ENCODE peak calls at places on chromosomes 5 and 9, in ten cellular contexts. O, V, B, M, Q, U, P, Y, S and G are unnamed samples. For H3K4me1, the result is how much of the 10 kb centered on the place peaks cover.

GRCh38 chr9:124281934-124282351 is 24.2 kb downstream of the NEK6 start:
- DNase-seq in P (no peak), M (no peak), Q (no peak), V (peak), B (no peak), U (no peak), Y (no peak), O (peak), S (peak), G (no peak)

GRCh38 chr5:126594077-126594476 is 942 bp downstream of the ALDH7A1 start:
- DNase-seq in M (no peak), V (no peak), O (no peak), U (no peak), S (peak), B (no peak), Q (peak), Y (no peak), P (peak), G (no peak)

GRCh38 chr9:69758001-69758730 is 1.6 kb downstream of the PTAR1 start:
- DNase-seq in B (no peak), M (no peak), P (no peak), U (no peak), O (no peak), Q (no peak), V (no peak), Y (no peak), S (peak), G (no peak)

GRCh38 chr5:72093824-72094223 is 13.5 kb upstream of the MAP1B start:
- DNase-seq in M (no peak), Q (no peak), Y (no peak), O (no peak), V (no peak), U (no peak), S (no peak), P (no peak), B (no peak), G (no peak)

GRCh38 chr5:135829681-135830383 is 4.6 kb upstream of the SLC25A48 start:
- DNase-seq in Y (peak), S (peak), M (peak), P (peak), B (peak), U (peak), V (peak), O (peak), Q (peak), G (peak)

GRCh38 chr5:154664869-154665268 is 90.3 kb upstream of the LARP1 start:
- DNase-seq in B (no peak), V (no peak), Q (no peak), S (no peak), U (no peak), M (no peak), P (no peak), O (no peak), Y (no peak), G (no peak)

GRCh38 chr5:39506216-39506615 is 81.4 kb upstream of the DAB2 start:
- DNase-seq in O (no peak), Q (no peak), U (no peak), S (no peak), B (no peak), Y (no peak), M (no peak), V (no peak), P (no peak), G (peak)

GRCh38 chr5:62572918-62573514 is 5.6 kb upstream of the LRRC70 start:
- DNase-seq in B (no peak), U (no peak), Y (no peak), O (no peak), P (no peak), Q (no peak), S (no peak), V (no peak), M (no peak), G (no peak)

GRCh38 chr9:124449381-124450151 is 685 bp upstream of the ADGRD2 start:
- DNase-seq in P (no peak), B (peak), S (no peak), Q (no peak), O (no peak), M (no peak), Y (no peak), V (no peak), U (no peak), G (no peak)

GRCh38 chr5:111407562-111407961 is 104.8 kb downstream of the STARD4 start:
- DNase-seq in Q (peak), B (no peak), U (no peak), S (no peak), M (no peak), P (no peak), V (no peak), Y (no peak), O (no peak), G (no peak)

GRCh38 chr5:109161914-109162683 is 247.7 kb downstream of the PJA2 start:
- DNase-seq in S (no peak), U (no peak), P (no peak), O (no peak), B (no peak), Y (no peak), V (no peak), M (no peak), Q (peak), G (no peak)

GRCh38 chr5:122581629-122582028 is 193.3 kb upstream of the SNX2 start:
- DNase-seq in V (no peak), Y (no peak), P (peak), U (no peak), Q (no peak), B (no peak), S (no peak), M (no peak), O (no peak), G (no peak)

GRCh38 chr5:96597441-96598020 is 64.6 kb upstream of the CAST start:
- DNase-seq in O (no peak), M (no peak), Q (no peak), Y (no peak), B (no peak), V (no peak), P (no peak), U (no peak), S (no peak), G (no peak)

GRCh38 chr5:421901-422300 is 21.1 kb upstream of the EXOC3 start:
- DNase-seq in Y (no peak), M (no peak), B (peak), O (no peak), P (no peak), S (no peak), V (no peak), Q (no peak), U (no peak), G (no peak)

GRCh38 chr5:33734541-33734940 is 157.2 kb downstream of the ADAMTS12 start:
- DNase-seq in Q (no peak), V (no peak), U (no peak), O (no peak), B (no peak), P (peak), S (no peak), Y (no peak), M (no peak), G (peak)

GRCh38 chr5:1011741-1012315 is 3.2 kb downstream of the NKD2 start:
- DNase-seq in O (no peak), B (peak), Q (no peak), S (no peak), V (no peak), U (no peak), M (no peak), P (no peak), Y (no peak), G (no peak)

GRCh38 chr9:96014078-96014477 is 138.6 kb downstream of the ERCC6L2 start:
- DNase-seq in U (no peak), Y (no peak), O (peak), Q (no peak), P (no peak), S (peak), B (no peak), M (no peak), V (no peak), G (peak)

GRCh38 chr9:131405858-131406566 is 12.1 kb downstream of the PRRC2B start:
- DNase-seq in B (no peak), S (peak), O (no peak), Q (peak), M (peak), V (no peak), U (no peak), P (no peak), Y (no peak), G (no peak)

GRCh38 chr5:55873234-55873633 is 22.1 kb downstream of the IL31RA start:
- DNase-seq in B (no peak), V (no peak), Q (no peak), S (no peak), O (no peak), Y (no peak), M (no peak), U (no peak), P (no peak), G (no peak)

GRCh38 chr5:65927497-65928340 is 1.3 kb downstream of the ERBIN start:
- DNase-seq in Y (no peak), Q (peak), V (peak), B (no peak), P (peak), S (peak), O (no peak), M (peak), U (no peak), G (peak)

GRCh38 chr5:134135091-134135655 is 20.7 kb downstream of the TCF7 start:
- DNase-seq in P (no peak), M (peak), S (no peak), Q (no peak), O (peak), Y (no peak), B (peak), U (no peak), V (no peak), G (no peak)

GRCh38 chr9:114954986-114955623 is 24.7 kb upstream of the TNFSF8 start:
- DNase-seq in M (no peak), B (no peak), O (no peak), V (no peak), S (no peak), Y (no peak), U (no peak), P (no peak), Q (no peak), G (no peak)

GRCh38 chr5:127950707-127951356 is 132.7 kb upstream of the SLC12A2 start:
- DNase-seq in S (no peak), Q (no peak), V (no peak), B (no peak), Y (no peak), U (no peak), P (no peak), M (no peak), O (no peak), G (no peak)

GRCh38 chr9:128724744-128725211 is 851 bp upstream of the ZDHHC12 start:
- DNase-seq in S (peak), M (peak), O (peak), V (peak), U (peak), B (peak), P (peak), Q (peak), Y (peak), G (peak)

GRCh38 chr5:53479045-53479655 is 1.3 kb upstream of the FST start:
- DNase-seq in S (no peak), V (no peak), Y (no peak), B (no peak), Q (no peak), P (peak), M (no peak), O (no peak), U (no peak), G (no peak)

GRCh38 chr5:143586781-143587362 is 183.4 kb upstream of the NR3C1 start:
- DNase-seq in B (no peak), M (no peak), U (no peak), S (no peak), P (no peak), O (no peak), Q (no peak), Y (no peak), V (no peak), G (no peak)

GRCh38 chr5:9686211-9686610 is 56.1 kb upstream of the TAS2R1 start:
- DNase-seq in B (no peak), V (no peak), Q (no peak), S (no peak), M (no peak), Y (no peak), P (no peak), O (no peak), U (no peak), G (no peak)

GRCh38 chr9:36833954-36834353 is 200.1 kb downstream of the PAX5 start:
- DNase-seq in B (peak), O (no peak), S (no peak), U (no peak), P (peak), V (no peak), Y (no peak), M (no peak), Q (no peak), G (no peak)

GRCh38 chr5:175691761-175692160 is 33.9 kb downstream of the HRH2 start:
- DNase-seq in S (no peak), Y (no peak), B (no peak), M (no peak), Q (no peak), P (no peak), U (no peak), O (no peak), V (no peak), G (no peak)
- H3K4me3 ChIP-seq in S (no peak), Y (no peak), B (no peak), M (no peak), Q (no peak), P (no peak), U (no peak), O (no peak), V (no peak), G (no peak)

GRCh38 chr9:89000281-89000875 is 9.1 kb downstream of the S1PR3 start:
- DNase-seq in S (no peak), B (no peak), P (no peak), M (peak), Y (no peak), Q (no peak), V (no peak), O (no peak), U (no peak), G (peak)

GRCh38 chr9:89000973-89001916 is 10.0 kb downstream of the S1PR3 start:
- DNase-seq in U (peak), V (peak), B (peak), S (peak), Y (peak), Q (peak), M (peak), P (peak), O (peak), G (peak)

GRCh38 chr9:88998506-88998905 is 7.2 kb downstream of the S1PR3 start:
- DNase-seq in P (no peak), U (no peak), S (no peak), Y (no peak), M (no peak), O (no peak), Q (no peak), V (no peak), B (no peak), G (no peak)

GRCh38 chr9:88997646-88998045 is 6.4 kb downstream of the S1PR3 start:
- DNase-seq in Q (no peak), V (no peak), B (no peak), U (no peak), O (no peak), S (no peak), P (no peak), M (no peak), Y (no peak), G (no peak)

DNA sequence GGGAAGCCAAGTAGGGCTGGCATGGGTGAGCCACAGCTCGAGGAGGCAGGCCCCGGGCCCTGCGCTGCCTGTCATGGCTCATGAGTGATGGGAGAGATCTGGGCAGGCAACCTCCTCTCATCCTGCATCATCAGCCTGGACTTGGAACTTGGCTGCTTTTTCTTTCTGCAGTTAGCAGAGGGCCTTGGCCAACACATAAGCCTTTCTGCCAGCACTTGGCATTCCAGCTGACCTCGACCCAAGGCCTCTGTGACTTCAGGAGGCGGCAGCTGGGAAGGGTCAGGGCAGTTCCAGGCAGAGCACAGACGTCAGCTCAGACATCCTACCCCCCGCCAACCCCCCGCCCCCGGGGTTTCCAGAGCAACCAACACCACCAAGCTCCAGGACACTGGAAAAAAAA is 7.6 kb downstream of the S1PR3 start:
- DNase-seq in Q (no peak), S (no peak), M (peak), Y (peak), U (peak), B (no peak), V (peak), P (no peak), O (no peak), G (peak)
- H3K4me1 ChIP-seq in Q (under half), S (under half), M (under half), Y (under half), U (under half), B (under half), V (under half), P (under half), O (under half), G (under half)

GRCh38 chr5:75340714-75341478 is 3.9 kb downstream of the HMGCR start:
- DNase-seq in U (no peak), V (no peak), P (peak), O (no peak), Q (peak), S (no peak), M (no peak), B (no peak), Y (no peak), G (no peak)
- H3K4me3 ChIP-seq in U (no peak), V (no peak), P (no peak), O (no peak), Q (no peak), S (no peak), M (no peak), B (no peak), Y (no peak), G (no peak)

DNA sequence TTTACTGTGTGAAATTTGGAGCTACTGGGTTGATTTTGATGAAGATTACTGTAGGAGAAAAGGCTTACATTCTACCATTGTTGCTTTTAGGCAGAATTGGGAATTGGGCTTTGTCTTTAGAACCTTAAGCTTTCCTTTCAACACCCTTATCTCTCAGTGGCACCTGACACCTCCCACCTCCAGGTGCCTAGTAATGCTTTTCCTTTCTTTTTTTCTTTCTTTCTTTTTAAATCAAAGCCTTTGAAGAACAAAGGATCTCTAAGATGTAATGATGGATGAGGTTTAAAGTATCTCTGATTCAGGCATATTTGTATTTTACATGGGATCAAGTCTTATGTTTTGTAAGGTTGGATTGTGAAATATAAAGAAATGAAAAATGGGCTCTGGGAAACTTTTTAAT is 2.9 kb upstream of the ADGRV1 start:
- DNase-seq in V (no peak), Q (no peak), U (no peak), S (no peak), Y (no peak), P (no peak), O (no peak), B (no peak), M (no peak), G (no peak)
- H3K4me1 ChIP-seq in V (under half), Q (under half), U (under half), S (under half), Y (under half), P (under half), O (under half), B (under half), M (under half), G (under half)

DNA sequence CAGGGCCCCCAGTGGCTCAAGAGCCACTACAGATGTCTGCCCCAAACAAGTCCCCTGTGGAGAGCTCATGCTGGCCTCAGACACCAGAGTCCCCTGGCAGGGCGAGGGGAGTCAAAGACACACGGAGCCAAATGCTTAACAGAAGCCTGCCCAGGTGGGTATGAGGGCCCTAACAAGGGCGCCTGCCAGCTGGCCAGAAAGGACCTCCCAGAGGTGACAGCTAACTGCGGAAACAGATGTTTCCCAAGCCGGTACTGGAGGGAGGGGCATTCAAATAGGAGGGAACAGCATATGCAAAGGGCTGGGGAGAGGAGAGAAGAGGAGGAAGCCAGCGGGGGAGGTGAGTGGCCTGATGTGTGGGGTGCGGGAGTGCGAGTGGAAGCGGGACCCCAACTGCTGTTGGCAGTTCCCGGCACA is 933 bp downstream of the MXD3 start:
- DNase-seq in S (peak), O (peak), B (no peak), V (peak), P (peak), M (no peak), Y (no peak), U (peak), Q (peak), G (no peak)
- H3K4me3 ChIP-seq in S (peak), O (no peak), B (peak), V (peak), P (no peak), M (no peak), Y (peak), U (no peak), Q (no peak), G (no peak)

DNA sequence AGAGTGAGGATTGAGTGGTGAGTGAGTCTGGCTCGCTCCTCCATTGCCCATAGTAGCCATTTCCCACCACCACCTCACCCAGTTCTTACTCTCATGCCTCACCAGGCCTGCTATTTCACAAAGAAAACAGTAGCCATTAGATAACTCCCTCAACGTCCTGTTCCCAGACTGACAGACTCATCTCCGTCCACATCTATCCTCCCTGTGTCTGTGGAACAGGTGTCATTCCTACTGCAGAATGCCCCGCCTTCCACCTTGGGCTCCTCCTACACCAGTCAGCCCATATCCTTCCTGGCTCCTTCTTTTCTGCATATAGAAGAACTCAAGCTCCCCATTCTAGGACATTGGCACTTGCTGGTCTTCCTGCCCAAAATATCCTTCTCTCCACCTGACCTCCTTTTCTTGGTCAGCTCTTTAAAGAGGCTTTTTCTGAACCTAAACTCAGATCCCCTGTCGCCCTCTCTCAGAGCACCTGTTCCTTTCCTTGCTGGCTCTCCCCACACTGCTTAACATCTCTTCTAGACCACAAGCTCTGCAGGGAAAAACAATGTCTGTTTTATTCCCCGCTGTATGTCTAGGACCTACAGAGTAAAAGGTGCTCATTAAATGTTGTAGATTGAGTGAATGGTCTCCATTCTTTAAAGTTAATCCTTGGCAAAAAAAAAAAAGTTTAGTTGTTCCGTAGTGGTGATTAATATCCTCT is 3.2 kb downstream of the TNFAIP8 start:
- DNase-seq in P (no peak), V (no peak), Q (no peak), Y (no peak), B (no peak), O (no peak), S (no peak), U (no peak), M (no peak), G (no peak)
- H3K4me1 ChIP-seq in P (under half), V (under half), Q (half or more), Y (under half), B (under half), O (under half), S (under half), U (under half), M (under half), G (under half)